ENCODE peak calls at places on chromosomes 12 and 14, in nine cellular contexts. G is astrocyte of the spinal cord, V is dorsolateral prefrontal cortex, F is heart left ventricle, H is ovary, R is stomach, K is transverse colon, N is fibroblast of mammary gland, P is uterus. S is an unnamed sample.

GRCh38 chr12:98418357-98419075 is 96.9 kb upstream of the TMPO start:
- DNase-seq in G (peak; percentile 97), V (no peak), F (peak; percentile 84), H (peak; percentile 78), R (peak; percentile 92), K (peak; percentile 89), N (peak; percentile 94), P (peak; percentile 74), S (peak; percentile 62)

GRCh38 chr12:43109626-43110345 is 442.2 kb downstream of the ADAMTS20 start:
- DNase-seq in G (no peak), V (no peak), F (no peak), H (no peak), R (no peak), K (no peak), N (peak; percentile 59), P (no peak), S (no peak)

GRCh38 chr12:82517027-82517426 is 158.7 kb downstream of the METTL25 start:
- DNase-seq in G (no peak), V (no peak), F (no peak), H (no peak), R (no peak), K (no peak), N (peak; percentile 12), P (no peak), S (peak; percentile 21)

GRCh38 chr14:90643982-90644510 is 172.2 kb downstream of the TTC7B start:
- DNase-seq in G (no peak), V (no peak), F (no peak), H (no peak), R (no peak), K (no peak), N (no peak), P (no peak), S (no peak)

GRCh38 chr14:62897057-62897456 is 148.2 kb downstream of the KCNH5 start:
- DNase-seq in G (no peak), V (no peak), F (no peak), H (no peak), R (no peak), K (no peak), N (peak; percentile 41), P (no peak), S (no peak)

GRCh38 chr12:62530596-62530995 is 64.0 kb downstream of the MON2 start:
- DNase-seq in G (peak; percentile 51), V (no peak), F (no peak), H (no peak), R (no peak), K (no peak), N (peak; percentile 47), P (no peak), S (peak; percentile 50)

GRCh38 chr14:97791906-97792305 is 994.7 kb downstream of the VRK1 start:
- DNase-seq in G (no peak), V (no peak), F (no peak), H (no peak), R (no peak), K (no peak), N (no peak), P (no peak), S (no peak)

GRCh38 chr14:105476937-105477658 is 2.5 kb downstream of the CRIP2 start:
- DNase-seq in G (no peak), V (no peak), F (peak; percentile 81), H (peak; percentile 41), R (no peak), K (no peak), N (no peak), P (no peak), S (peak; percentile 27)

GRCh38 chr12:39503445-39503844 is 60.5 kb upstream of the KIF21A start:
- DNase-seq in G (peak; percentile 39), V (no peak), F (no peak), H (no peak), R (no peak), K (no peak), N (peak; percentile 71), P (no peak), S (no peak)

GRCh38 chr14:105091335-105092123 is 26.3 kb upstream of the GPR132 start:
- DNase-seq in G (no peak), V (no peak), F (peak; percentile 88), H (peak; percentile 56), R (peak; percentile 94), K (peak; percentile 94), N (no peak), P (peak; percentile 64), S (no peak)

GRCh38 chr14:38357557-38357956 is 101.7 kb upstream of the CLEC14A start:
- DNase-seq in G (peak; percentile 83), V (no peak), F (no peak), H (no peak), R (no peak), K (no peak), N (peak; percentile 88), P (no peak), S (peak; percentile 91)

GRCh38 chr12:111643428-111643826 is 42.3 kb downstream of the BRAP start:
- DNase-seq in G (peak; percentile 76), V (no peak), F (no peak), H (no peak), R (peak; percentile 75), K (peak; percentile 53), N (peak; percentile 15), P (no peak), S (no peak)

GRCh38 chr12:108475396-108475795 is 39.7 kb upstream of the FICD start:
- DNase-seq in G (no peak), V (no peak), F (no peak), H (no peak), R (no peak), K (no peak), N (no peak), P (no peak), S (no peak)

GRCh38 chr14:100587763-100588411 is 670 bp upstream of the BEGAIN start:
- DNase-seq in G (no peak), V (no peak), F (peak; percentile 45), H (no peak), R (no peak), K (no peak), N (peak; percentile 53), P (no peak), S (no peak)
- H3K4me3 ChIP-seq in G (no peak overlapping the region), V (peak overlapping the region; percentile 6), F (no peak overlapping the region), H (no peak overlapping the region), R (no peak overlapping the region), K (no peak overlapping the region), N (no peak overlapping the region), P (no peak overlapping the region), S (no peak overlapping the region)

DNA sequence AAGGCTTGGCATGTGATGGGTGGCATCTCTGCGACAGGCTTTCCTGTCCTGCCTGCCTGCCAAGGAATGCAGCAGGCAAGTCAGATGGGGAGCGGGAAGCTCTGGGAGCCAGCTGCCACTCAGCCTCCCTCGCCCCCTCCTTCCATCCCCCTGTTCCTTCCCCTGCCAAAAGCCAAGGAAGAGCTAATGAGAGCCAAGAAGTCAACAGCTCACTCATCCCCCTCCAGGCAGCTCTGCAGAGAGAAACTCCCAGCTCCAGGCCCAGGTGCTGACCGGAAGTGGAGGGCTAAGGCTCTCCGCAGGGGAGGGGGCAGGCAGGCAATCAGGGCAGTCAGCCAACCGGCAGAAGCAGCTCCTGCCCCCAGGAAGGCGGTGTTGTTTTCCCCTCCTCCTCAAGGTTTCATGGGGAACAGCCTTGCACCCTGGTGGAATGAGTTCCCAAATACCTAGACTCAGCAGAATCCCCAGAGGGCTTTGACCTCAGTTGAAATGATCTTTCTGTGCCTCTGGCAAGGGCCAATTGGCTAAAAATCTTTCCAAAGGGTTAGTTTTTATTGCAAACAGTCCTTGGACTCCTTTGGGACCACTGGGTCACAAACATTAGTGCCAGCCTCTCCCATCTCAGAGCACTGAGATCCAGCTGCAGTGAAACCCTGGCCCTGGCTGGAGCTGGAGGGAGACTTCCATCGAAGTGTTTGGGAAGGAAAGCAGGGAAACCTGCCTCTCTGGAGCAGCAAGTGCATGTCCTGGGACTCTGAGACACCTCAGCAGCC is 349.1 kb downstream of the DPF3 start:
- DNase-seq in G (no peak), V (no peak), F (no peak), H (peak; percentile 45), R (no peak), K (no peak), N (no peak), P (no peak), S (no peak)
- H3K4me3 ChIP-seq in G (no peak overlapping the region), V (no peak overlapping the region), F (no peak overlapping the region), H (no peak overlapping the region), R (no peak overlapping the region), K (no peak overlapping the region), N (no peak overlapping the region), P (no peak overlapping the region), S (no peak overlapping the region)

GRCh38 chr12:57390174-57390573 is 40.7 kb downstream of the R3HDM2 start:
- DNase-seq in G (no peak), V (no peak), F (no peak), H (no peak), R (no peak), K (no peak), N (peak; percentile 17), P (no peak), S (no peak)

GRCh38 chr12:57386187-57386720 is 44.6 kb downstream of the R3HDM2 start:
- DNase-seq in G (no peak), V (no peak), F (no peak), H (no peak), R (no peak), K (no peak), N (no peak), P (no peak), S (no peak)

GRCh38 chr12:57388425-57388824 is 42.4 kb downstream of the R3HDM2 start:
- DNase-seq in G (no peak), V (no peak), F (no peak), H (no peak), R (no peak), K (no peak), N (no peak), P (no peak), S (no peak)

GRCh38 chr12:57385586-57385985 is 45.3 kb downstream of the R3HDM2 start:
- DNase-seq in G (no peak), V (no peak), F (no peak), H (no peak), R (no peak), K (no peak), N (no peak), P (no peak), S (no peak)

DNA sequence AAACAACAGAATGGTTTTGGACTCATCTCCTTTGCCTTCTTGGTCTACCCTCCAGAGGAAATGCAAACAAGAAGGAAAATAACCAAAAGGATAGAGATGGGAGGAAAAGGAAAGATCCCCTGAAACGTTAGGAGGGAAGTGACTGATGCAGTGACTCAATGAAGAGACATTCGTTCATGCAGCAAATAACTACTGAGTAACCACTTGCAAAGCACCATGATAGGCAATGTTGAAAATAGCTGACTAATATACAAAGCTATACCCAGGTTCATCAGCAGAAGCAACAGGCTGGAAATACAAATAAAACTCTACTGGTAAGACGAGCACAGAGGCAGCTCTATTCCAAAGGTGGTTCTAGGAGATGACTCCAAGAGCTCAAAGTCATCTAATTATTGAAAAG is 41.8 kb downstream of the R3HDM2 start:
- DNase-seq in G (peak; percentile 85), V (no peak), F (no peak), H (no peak), R (no peak), K (no peak), N (peak; percentile 92), P (no peak), S (peak; percentile 65)
- H3K4me3 ChIP-seq in G (no peak overlapping the region), V (no peak overlapping the region), F (no peak overlapping the region), H (no peak overlapping the region), R (no peak overlapping the region), K (no peak overlapping the region), N (no peak overlapping the region), P (no peak overlapping the region), S (no peak overlapping the region)

DNA sequence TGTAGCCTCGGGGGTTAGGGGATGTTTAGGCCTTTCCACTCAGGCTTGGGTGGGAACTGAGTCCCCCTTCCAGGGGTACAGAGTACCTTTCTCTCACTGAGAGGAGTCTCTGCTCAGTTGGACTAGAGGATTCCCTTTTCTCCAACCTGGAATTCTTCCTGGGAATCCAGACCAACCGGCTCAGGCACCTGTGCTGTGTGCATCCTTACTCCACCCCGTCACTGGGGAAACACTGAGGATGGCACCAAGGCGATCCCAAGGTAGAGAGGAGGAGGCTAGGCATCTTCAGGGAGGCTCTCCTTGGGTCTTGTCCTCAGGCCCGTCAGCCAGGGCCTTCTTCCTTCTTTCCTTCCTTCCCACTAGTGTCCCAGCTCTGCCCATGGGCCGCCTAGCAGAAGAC is 871 bp upstream of the TGM1 start:
- DNase-seq in G (no peak), V (no peak), F (no peak), H (no peak), R (no peak), K (no peak), N (no peak), P (no peak), S (no peak)
- H3K4me3 ChIP-seq in G (no peak overlapping the region), V (no peak overlapping the region), F (no peak overlapping the region), H (no peak overlapping the region), R (no peak overlapping the region), K (no peak overlapping the region), N (no peak overlapping the region), P (no peak overlapping the region), S (no peak overlapping the region)

S was measured in cardiac muscle cell.